ENCODE peak calls at places on chromosomes 5 and 9, in nine cellular contexts. R, X, T, B, V, I, U, W and O are unnamed samples.
A peak's percentile ranks its signal among the peaks of the same experiment; 100 is the strongest.

GRCh38 chr5:181265092-181265671 is 4.2 kb upstream of the TRIM52 start:
- DNase-seq in U (no peak), X (no peak), R (peak; percentile 56), B (no peak), W (no peak), T (no peak), V (no peak), I (no peak), O (no peak)

GRCh38 chr9:130343445-130343918 is 77.9 kb downstream of the HMCN2 start:
- DNase-seq in B (no peak), V (peak; percentile 12), U (peak; percentile 21), W (peak; percentile 8), T (no peak), X (no peak), I (peak; percentile 8), R (no peak), O (no peak)

GRCh38 chr9:122080986-122081385 is 12.1 kb downstream of the TTLL11 start:
- DNase-seq in V (no peak), R (no peak), I (no peak), B (no peak), T (no peak), X (no peak), W (no peak), U (no peak), O (no peak)

GRCh38 chr9:95201201-95201600 is 116.3 kb downstream of the FANCC start:
- DNase-seq in X (no peak), V (no peak), U (no peak), T (no peak), B (no peak), R (no peak), I (no peak), W (no peak), O (no peak)

GRCh38 chr9:134656334-134657034 is 14.9 kb downstream of the COL5A1 start:
- DNase-seq in W (no peak), R (no peak), X (no peak), I (no peak), B (peak; percentile 1), U (no peak), V (no peak), T (no peak), O (no peak)

GRCh38 chr9:34688329-34689161 is 2.5 kb downstream of the CCL19 start:
- DNase-seq in B (no peak), X (no peak), I (no peak), U (no peak), V (no peak), R (no peak), W (no peak), T (no peak), O (no peak)

GRCh38 chr5:61498121-61498520 is 166.1 kb downstream of the ZSWIM6 start:
- DNase-seq in R (no peak), U (no peak), T (no peak), I (no peak), V (no peak), X (no peak), B (no peak), W (no peak), O (no peak)

GRCh38 chr5:32489791-32490581 is 45.4 kb upstream of the ZFR start:
- DNase-seq in T (peak; percentile 58), V (peak; percentile 51), W (peak; percentile 72), R (peak; percentile 80), X (peak; percentile 75), I (peak; percentile 60), B (peak; percentile 80), U (peak; percentile 89), O (peak; percentile 86)

GRCh38 chr9:99294850-99295461 is 72.9 kb downstream of the SEC61B start:
- DNase-seq in T (no peak), V (no peak), U (peak; percentile 16), R (no peak), I (no peak), X (no peak), B (no peak), W (no peak), O (no peak)

GRCh38 chr5:59356813-59357381 is 536.6 kb downstream of the PDE4D start:
- DNase-seq in B (peak; percentile 45), X (no peak), T (no peak), W (no peak), V (no peak), R (no peak), U (no peak), I (no peak), O (peak; percentile 80)

GRCh38 chr5:169801324-169801777 is 164.3 kb downstream of the DOCK2 start:
- DNase-seq in T (no peak), U (peak; percentile 17), W (no peak), B (no peak), V (no peak), X (no peak), I (no peak), R (no peak), O (no peak)

GRCh38 chr5:160467555-160468418 is 46.1 kb downstream of the PTTG1 start:
- DNase-seq in U (peak; percentile 1), T (peak; percentile 50), X (peak; percentile 34), B (peak; percentile 59), I (peak; percentile 36), W (peak; percentile 49), V (peak; percentile 61), R (peak; percentile 81), O (peak; percentile 79)

GRCh38 chr5:443239-444151 is 519 bp downstream of the EXOC3 start:
- DNase-seq in X (no peak), U (peak; percentile 23), I (peak; percentile 40), T (no peak), V (no peak), R (peak; percentile 67), B (no peak), W (peak; percentile 35), O (peak; percentile 42)

GRCh38 chr9:134773842-134774241 is 106.8 kb upstream of the FCN2 start:
- DNase-seq in T (no peak), W (no peak), V (no peak), B (no peak), R (no peak), U (no peak), I (no peak), X (no peak), O (peak; percentile 82)

GRCh38 chr9:928363-929042 is 48.0 kb upstream of the DMRT3 start:
- DNase-seq in X (no peak), U (peak; percentile 33), R (no peak), V (no peak), B (no peak), W (no peak), T (no peak), I (no peak), O (no peak)

GRCh38 chr5:126358525-126358924 is 64.7 kb upstream of the GRAMD2B start:
- DNase-seq in X (no peak), I (no peak), U (no peak), T (no peak), W (no peak), B (no peak), R (no peak), V (no peak), O (no peak)

GRCh38 chr9:85610074-85610855 is 131.5 kb downstream of the AGTPBP1 start:
- DNase-seq in T (peak; percentile 8), X (no peak), U (peak; percentile 75), R (no peak), V (no peak), B (no peak), I (no peak), W (peak; percentile 70), O (no peak)

GRCh38 chr9:37324691-37325490 is 97.6 kb upstream of the GRHPR start:
- DNase-seq in B (no peak), W (no peak), V (no peak), X (no peak), T (no peak), I (no peak), R (no peak), U (no peak), O (no peak)

GRCh38 chr9:120852240-120853018 is 9.7 kb upstream of the PSMD5 start:
- DNase-seq in V (no peak), I (no peak), X (no peak), U (no peak), T (no peak), W (no peak), R (no peak), B (no peak), O (no peak)

GRCh38 chr5:14675865-14676300 is 11.4 kb downstream of the OTULIN start:
- DNase-seq in V (no peak), T (no peak), B (no peak), W (no peak), R (no peak), I (no peak), X (no peak), U (no peak), O (no peak)

GRCh38 chr5:106288977-106289376 is 1381.8 kb downstream of the EFNA5 start:
- DNase-seq in V (no peak), B (no peak), I (no peak), R (no peak), T (no peak), U (no peak), X (no peak), W (no peak), O (no peak)

GRCh38 chr5:178531786-178532185 is 58.4 kb downstream of the COL23A1 start:
- DNase-seq in X (no peak), U (no peak), V (no peak), B (no peak), R (no peak), W (no peak), I (no peak), T (no peak), O (no peak)

GRCh38 chr9:121075251-121076036 is 689 bp downstream of the CNTRL start:
- DNase-seq in B (no peak), T (no peak), R (no peak), U (no peak), X (no peak), I (peak; percentile 19), W (peak; percentile 51), V (peak; percentile 10), O (no peak)

GRCh38 chr9:109931623-109932022 is 151.6 kb downstream of the PALM2AKAP2 start:
- DNase-seq in U (no peak), R (no peak), V (no peak), I (no peak), W (no peak), T (no peak), X (no peak), B (no peak), O (no peak)